ENCODE peak calls at places on chromosomes 3 and 15, in seven cellular contexts. One of them, this sample, is unnamed.

GRCh38 chr3:186406669-186407635 is 44.9 kb upstream of the DGKG start:
- DNase-seq in IMR-90: no peak
- DNase-seq in RWPE1: no peak
- DNase-seq in sigmoid colon: peak
- DNase-seq in activated B cell treated with CpG ODN at 0.5 μM for 24 hours: no peak
- DNase-seq in Calu3: no peak
- DNase-seq in neural progenitor cell: no peak
- DNase-seq in this sample: no peak

GRCh38 chr15:39413558-39413957 is 167.3 kb upstream of the THBS1 start:
- DNase-seq in IMR-90: peak
- DNase-seq in RWPE1: no peak
- DNase-seq in sigmoid colon: no peak
- DNase-seq in activated B cell treated with CpG ODN at 0.5 μM for 24 hours: no peak
- DNase-seq in Calu3: no peak
- DNase-seq in neural progenitor cell: no peak
- DNase-seq in this sample: no peak

GRCh38 chr3:130992344-130992743 is 34.3 kb downstream of the ASTE1 start:
- DNase-seq in IMR-90: no peak
- DNase-seq in RWPE1: no peak
- DNase-seq in sigmoid colon: no peak
- DNase-seq in activated B cell treated with CpG ODN at 0.5 μM for 24 hours: no peak
- DNase-seq in Calu3: no peak
- DNase-seq in neural progenitor cell: no peak
- DNase-seq in this sample: no peak

GRCh38 chr15:51401872-51402517 is 60.5 kb downstream of the GLDN start:
- DNase-seq in IMR-90: peak
- DNase-seq in RWPE1: peak
- DNase-seq in sigmoid colon: no peak
- DNase-seq in activated B cell treated with CpG ODN at 0.5 μM for 24 hours: no peak
- DNase-seq in Calu3: peak
- DNase-seq in neural progenitor cell: peak
- DNase-seq in this sample: peak

GRCh38 chr3:46660543-46661523 is 32.6 kb downstream of the ALS2CL start:
- DNase-seq in IMR-90: no peak
- DNase-seq in RWPE1: no peak
- DNase-seq in sigmoid colon: peak
- DNase-seq in activated B cell treated with CpG ODN at 0.5 μM for 24 hours: no peak
- DNase-seq in Calu3: no peak
- DNase-seq in neural progenitor cell: no peak
- DNase-seq in this sample: no peak

GRCh38 chr3:14329116-14329830 is 73.1 kb upstream of the SLC6A6 start:
- DNase-seq in IMR-90: peak
- DNase-seq in RWPE1: peak
- DNase-seq in sigmoid colon: no peak
- DNase-seq in activated B cell treated with CpG ODN at 0.5 μM for 24 hours: no peak
- DNase-seq in Calu3: peak
- DNase-seq in neural progenitor cell: peak
- DNase-seq in this sample: no peak

GRCh38 chr15:74390552-74391288 is 23.3 kb upstream of the CYP11A1 start:
- DNase-seq in IMR-90: no peak
- DNase-seq in RWPE1: no peak
- DNase-seq in sigmoid colon: no peak
- DNase-seq in activated B cell treated with CpG ODN at 0.5 μM for 24 hours: no peak
- DNase-seq in Calu3: no peak
- DNase-seq in neural progenitor cell: no peak
- DNase-seq in this sample: no peak

GRCh38 chr15:89105147-89105546 is 16.9 kb downstream of the ABHD2 start:
- DNase-seq in IMR-90: peak
- DNase-seq in RWPE1: peak
- DNase-seq in sigmoid colon: no peak
- DNase-seq in activated B cell treated with CpG ODN at 0.5 μM for 24 hours: no peak
- DNase-seq in Calu3: no peak
- DNase-seq in neural progenitor cell: no peak
- DNase-seq in this sample: peak

GRCh38 chr3:122942937-122943827 is 84.4 kb downstream of the SEMA5B start:
- DNase-seq in IMR-90: peak
- DNase-seq in RWPE1: peak
- DNase-seq in sigmoid colon: no peak
- DNase-seq in activated B cell treated with CpG ODN at 0.5 μM for 24 hours: peak
- DNase-seq in Calu3: peak
- DNase-seq in neural progenitor cell: peak
- DNase-seq in this sample: peak

GRCh38 chr3:59663076-59663850 is 613.4 kb upstream of the CFAP20DC start:
- DNase-seq in IMR-90: no peak
- DNase-seq in RWPE1: no peak
- DNase-seq in sigmoid colon: no peak
- DNase-seq in activated B cell treated with CpG ODN at 0.5 μM for 24 hours: no peak
- DNase-seq in Calu3: no peak
- DNase-seq in neural progenitor cell: no peak
- DNase-seq in this sample: no peak

GRCh38 chr3:184149123-184149522 is 6.1 kb upstream of the DVL3 start:
- DNase-seq in IMR-90: no peak
- DNase-seq in RWPE1: no peak
- DNase-seq in sigmoid colon: no peak
- DNase-seq in activated B cell treated with CpG ODN at 0.5 μM for 24 hours: no peak
- DNase-seq in Calu3: no peak
- DNase-seq in neural progenitor cell: no peak
- DNase-seq in this sample: no peak

GRCh38 chr3:158702815-158703481 is 29.3 kb downstream of the RARRES1 start:
- DNase-seq in IMR-90: peak
- DNase-seq in RWPE1: no peak
- DNase-seq in sigmoid colon: no peak
- DNase-seq in activated B cell treated with CpG ODN at 0.5 μM for 24 hours: no peak
- DNase-seq in Calu3: no peak
- DNase-seq in neural progenitor cell: no peak
- DNase-seq in this sample: no peak

GRCh38 chr3:28915711-28916481 is 365.0 kb upstream of the RBMS3 start:
- DNase-seq in IMR-90: peak
- DNase-seq in RWPE1: peak
- DNase-seq in sigmoid colon: peak
- DNase-seq in activated B cell treated with CpG ODN at 0.5 μM for 24 hours: no peak
- DNase-seq in Calu3: peak
- DNase-seq in neural progenitor cell: peak
- DNase-seq in this sample: no peak
- TF ChIP-seq CTCF in IMR-90: peak
- TF ChIP-seq CTCF in RWPE1: no peak
- TF ChIP-seq CTCF in sigmoid colon: no peak
- TF ChIP-seq CTCF in activated B cell treated with CpG ODN at 0.5 μM for 24 hours: no peak
- TF ChIP-seq CTCF in Calu3: no peak
- TF ChIP-seq CTCF in neural progenitor cell: peak
- TF ChIP-seq CTCF in this sample: no peak

GRCh38 chr15:26260517-26261133 is 397.5 kb upstream of the ATP10A start:
- DNase-seq in IMR-90: peak
- DNase-seq in RWPE1: no peak
- DNase-seq in sigmoid colon: no peak
- DNase-seq in activated B cell treated with CpG ODN at 0.5 μM for 24 hours: no peak
- DNase-seq in Calu3: peak
- DNase-seq in neural progenitor cell: peak
- DNase-seq in this sample: peak
- TF ChIP-seq CTCF in IMR-90: peak
- TF ChIP-seq CTCF in RWPE1: peak
- TF ChIP-seq CTCF in sigmoid colon: peak
- TF ChIP-seq CTCF in activated B cell treated with CpG ODN at 0.5 μM for 24 hours: peak
- TF ChIP-seq CTCF in Calu3: no peak
- TF ChIP-seq CTCF in neural progenitor cell: peak
- TF ChIP-seq CTCF in this sample: peak

DNA sequence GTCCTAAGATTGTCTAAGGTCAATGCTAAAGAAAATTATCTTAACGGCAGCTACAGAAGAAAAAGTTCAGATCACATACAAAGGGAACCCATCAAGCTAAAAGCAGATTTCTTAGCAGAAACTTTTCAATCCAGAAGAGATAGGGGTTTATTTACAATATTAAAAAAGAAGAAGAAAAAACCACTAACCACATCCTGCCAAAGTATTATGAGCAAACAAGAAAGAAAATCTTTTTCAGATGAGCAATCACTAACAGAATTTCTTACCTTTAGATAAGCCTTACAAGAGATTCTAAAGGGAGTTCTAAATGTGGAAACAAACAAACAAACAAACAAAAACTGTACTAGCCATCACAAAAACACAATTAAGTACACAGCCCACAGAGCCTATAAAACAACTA is 1015.8 kb upstream of the EPHA6 start:
- DNase-seq in IMR-90: no peak
- DNase-seq in RWPE1: no peak
- DNase-seq in sigmoid colon: no peak
- DNase-seq in activated B cell treated with CpG ODN at 0.5 μM for 24 hours: no peak
- DNase-seq in Calu3: no peak
- DNase-seq in neural progenitor cell: no peak
- DNase-seq in this sample: no peak
- TF ChIP-seq CTCF in IMR-90: no peak
- TF ChIP-seq CTCF in RWPE1: no peak
- TF ChIP-seq CTCF in sigmoid colon: no peak
- TF ChIP-seq CTCF in activated B cell treated with CpG ODN at 0.5 μM for 24 hours: no peak
- TF ChIP-seq CTCF in Calu3: no peak
- TF ChIP-seq CTCF in neural progenitor cell: no peak
- TF ChIP-seq CTCF in this sample: no peak

DNA sequence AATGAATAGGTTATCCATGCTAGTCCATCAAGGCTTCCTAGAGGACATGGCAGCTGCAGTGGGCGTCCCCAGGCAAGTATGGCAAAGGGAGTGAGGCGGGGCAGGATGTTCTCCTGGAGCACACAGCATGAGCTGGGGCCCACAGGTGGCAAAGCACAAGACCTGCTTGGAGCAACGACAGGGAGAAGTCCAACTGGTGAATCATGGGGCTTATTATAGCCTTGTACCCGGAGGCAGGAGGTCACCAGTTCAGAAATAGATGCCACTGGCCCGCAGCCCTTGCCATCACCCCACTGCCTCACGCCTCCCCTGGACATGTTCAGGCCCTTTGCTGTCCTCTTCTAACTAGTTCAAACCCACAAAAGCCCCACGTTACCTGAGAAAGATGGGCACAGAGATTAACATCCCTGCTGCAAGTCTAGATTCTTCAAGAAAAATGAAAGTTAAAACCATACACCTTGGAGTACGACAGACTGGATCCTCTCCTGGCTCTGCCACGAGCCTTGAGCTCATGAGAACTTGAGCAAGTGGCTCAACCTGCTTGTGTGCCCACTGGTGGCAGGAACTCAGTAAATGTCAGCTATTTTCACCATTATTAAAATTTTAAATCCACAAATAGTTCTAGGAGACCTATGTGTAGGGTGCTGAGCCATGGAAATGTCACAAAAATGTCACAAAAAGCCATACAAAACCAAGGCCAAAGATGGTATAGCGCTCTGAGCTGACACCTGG is 1.8 kb upstream of the SRGAP3 start:
- DNase-seq in IMR-90: no peak
- DNase-seq in RWPE1: no peak
- DNase-seq in sigmoid colon: no peak
- DNase-seq in activated B cell treated with CpG ODN at 0.5 μM for 24 hours: no peak
- DNase-seq in Calu3: no peak
- DNase-seq in neural progenitor cell: no peak
- DNase-seq in this sample: no peak
- TF ChIP-seq CTCF in IMR-90: peak
- TF ChIP-seq CTCF in RWPE1: no peak
- TF ChIP-seq CTCF in sigmoid colon: no peak
- TF ChIP-seq CTCF in activated B cell treated with CpG ODN at 0.5 μM for 24 hours: no peak
- TF ChIP-seq CTCF in Calu3: no peak
- TF ChIP-seq CTCF in neural progenitor cell: no peak
- TF ChIP-seq CTCF in this sample: no peak

GRCh38 chr3:31157028-31157694 is 262.7 kb upstream of the GADL1 start:
- DNase-seq in IMR-90: no peak
- DNase-seq in RWPE1: no peak
- DNase-seq in sigmoid colon: no peak
- DNase-seq in activated B cell treated with CpG ODN at 0.5 μM for 24 hours: no peak
- DNase-seq in Calu3: no peak
- DNase-seq in neural progenitor cell: no peak
- DNase-seq in this sample: no peak
- TF ChIP-seq CTCF in IMR-90: no peak
- TF ChIP-seq CTCF in RWPE1: no peak
- TF ChIP-seq CTCF in sigmoid colon: no peak
- TF ChIP-seq CTCF in activated B cell treated with CpG ODN at 0.5 μM for 24 hours: no peak
- TF ChIP-seq CTCF in Calu3: no peak
- TF ChIP-seq CTCF in neural progenitor cell: no peak
- TF ChIP-seq CTCF in this sample: no peak

DNA sequence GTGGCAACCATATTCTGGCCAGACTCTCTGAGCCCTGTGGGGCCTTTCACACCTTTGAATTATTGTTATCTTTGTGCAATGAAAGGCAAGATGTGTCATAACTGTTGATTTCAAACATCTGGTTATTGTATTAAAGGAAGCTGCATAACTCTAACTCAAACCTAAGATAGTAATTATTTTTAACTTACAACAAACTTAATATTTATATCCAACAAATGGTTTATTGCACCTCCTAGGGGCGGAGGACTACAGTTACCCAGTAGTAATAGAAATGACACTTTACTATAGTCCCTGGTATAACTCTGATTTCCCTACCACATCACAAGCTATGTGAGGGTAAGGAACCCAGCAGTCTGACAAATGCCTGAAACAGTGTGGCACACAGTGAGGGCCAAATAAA is 363.9 kb upstream of the SUCLG2 start:
- DNase-seq in IMR-90: no peak
- DNase-seq in RWPE1: no peak
- DNase-seq in sigmoid colon: no peak
- DNase-seq in activated B cell treated with CpG ODN at 0.5 μM for 24 hours: no peak
- DNase-seq in Calu3: no peak
- DNase-seq in neural progenitor cell: no peak
- DNase-seq in this sample: no peak
- TF ChIP-seq CTCF in IMR-90: peak
- TF ChIP-seq CTCF in RWPE1: no peak
- TF ChIP-seq CTCF in sigmoid colon: no peak
- TF ChIP-seq CTCF in activated B cell treated with CpG ODN at 0.5 μM for 24 hours: no peak
- TF ChIP-seq CTCF in Calu3: no peak
- TF ChIP-seq CTCF in neural progenitor cell: peak
- TF ChIP-seq CTCF in this sample: no peak

This sample was measured in HepG2.